ENCODE peak calls at places on chromosomes 4 and X, in five cellular contexts. O, G, I, P and E are unnamed samples.

GRCh38 chr4:158624889-158625478 is 46.7 kb downstream of the C4orf46 start:
- DNase-seq in O (peak), G (no peak), I (peak), P (no peak), E (peak)

GRCh38 chr4:3073158-3074077 is 920 bp downstream of the HTT-AS start:
- DNase-seq in O (no peak), G (no peak), I (peak), P (no peak), E (peak)

GRCh38 chrX:40644175-40644574 is 3.2 kb downstream of the CXorf38 start:
- DNase-seq in O (no peak), G (no peak), I (no peak), P (no peak), E (no peak)

GRCh38 chr4:13193662-13194061 is 290.5 kb downstream of the RAB28 start:
- DNase-seq in O (no peak), G (no peak), I (no peak), P (no peak), E (no peak)

GRCh38 chrX:48945517-48946348 is 11.7 kb downstream of the OTUD5 start:
- DNase-seq in O (peak), G (peak), I (peak), P (no peak), E (peak)

GRCh38 chr4:104524591-104524990 is 29.9 kb upstream of the CXXC4 start:
- DNase-seq in O (no peak), G (no peak), I (no peak), P (no peak), E (no peak)

GRCh38 chrX:119549327-119550016 is 15.7 kb downstream of the STEEP1 start:
- DNase-seq in O (no peak), G (no peak), I (no peak), P (no peak), E (no peak)

GRCh38 chr4:78806943-78807458 is 30.9 kb downstream of the BMP2K start:
- DNase-seq in O (no peak), G (no peak), I (no peak), P (no peak), E (no peak)

GRCh38 chrX:38232287-38232686 is 11.6 kb upstream of the SRPX start:
- DNase-seq in O (no peak), G (no peak), I (no peak), P (no peak), E (no peak)

GRCh38 chrX:83658731-83659130 is 150.6 kb downstream of the POU3F4 start:
- DNase-seq in O (no peak), G (no peak), I (no peak), P (no peak), E (no peak)

GRCh38 chr4:55824865-55825264 is 5.3 kb downstream of the EXOC1L start:
- DNase-seq in O (no peak), G (no peak), I (no peak), P (no peak), E (no peak)

GRCh38 chr4:118280501-118281218 is 72.1 kb downstream of the PRSS12 start:
- DNase-seq in O (peak), G (peak), I (peak), P (no peak), E (peak)

GRCh38 chr4:15753786-15754185 is 24.3 kb upstream of the CD38 start:
- DNase-seq in O (peak), G (no peak), I (no peak), P (no peak), E (no peak)

GRCh38 chr4:77153016-77153415 is 4.0 kb upstream of the CCNG2 start:
- DNase-seq in O (no peak), G (no peak), I (no peak), P (no peak), E (no peak)

GRCh38 chr4:153217440-153217839 is 13.2 kb downstream of the TRIM2 start:
- DNase-seq in O (no peak), G (no peak), I (no peak), P (no peak), E (no peak)

GRCh38 chrX:2521927-2522386 is 21.2 kb upstream of the DHRSX start:
- DNase-seq in O (no peak), G (no peak), I (no peak), P (no peak), E (no peak)

GRCh38 chr4:98741952-98742351 is 83.5 kb upstream of the TSPAN5 start:
- DNase-seq in O (no peak), G (no peak), I (no peak), P (no peak), E (no peak)

GRCh38 chr4:51930557-51930956 is 87.6 kb downstream of the DCUN1D4 start:
- DNase-seq in O (no peak), G (no peak), I (no peak), P (no peak), E (no peak)

GRCh38 chr4:958836-959337 is 14.5 kb downstream of the DGKQ start:
- DNase-seq in O (peak), G (no peak), I (no peak), P (no peak), E (no peak)
- TF ChIP-seq CTCF in O (no peak), G (no peak), I (no peak), P (no peak), E (no peak)

GRCh38 chrX:57451426-57452020 is 140.3 kb upstream of the ZXDB start:
- DNase-seq in O (no peak), G (no peak), I (no peak), P (no peak), E (no peak)

DNA sequence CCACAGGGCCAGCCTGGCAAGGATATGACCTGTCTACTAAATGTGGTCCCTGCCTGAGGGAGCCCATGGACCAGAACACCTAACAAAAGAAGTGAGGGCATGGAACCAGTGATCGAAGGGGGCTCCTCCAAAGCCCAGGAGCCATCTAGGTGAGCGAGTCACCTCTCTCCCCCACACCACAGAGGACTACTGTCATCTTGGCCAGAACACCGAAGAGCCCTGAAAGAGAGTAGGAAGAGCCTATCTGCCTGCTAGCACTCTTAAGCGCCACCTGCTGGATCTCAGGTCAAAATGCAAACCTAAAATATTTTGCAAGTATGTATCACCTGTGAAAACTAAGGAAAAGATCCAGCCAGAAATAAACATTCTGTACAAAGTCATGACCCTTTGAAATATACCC is 137.9 kb upstream of the ZXDB start:
- DNase-seq in O (no peak), G (no peak), I (peak), P (no peak), E (peak)
- TF ChIP-seq CTCF in O (no peak), G (no peak), I (peak), P (peak), E (no peak)

GRCh38 chrX:18962329-18962728 is 21.6 kb downstream of the PHKA2 start:
- DNase-seq in O (no peak), G (no peak), I (no peak), P (no peak), E (no peak)
- TF ChIP-seq CTCF in O (no peak), G (no peak), I (no peak), P (no peak), E (no peak)

DNA sequence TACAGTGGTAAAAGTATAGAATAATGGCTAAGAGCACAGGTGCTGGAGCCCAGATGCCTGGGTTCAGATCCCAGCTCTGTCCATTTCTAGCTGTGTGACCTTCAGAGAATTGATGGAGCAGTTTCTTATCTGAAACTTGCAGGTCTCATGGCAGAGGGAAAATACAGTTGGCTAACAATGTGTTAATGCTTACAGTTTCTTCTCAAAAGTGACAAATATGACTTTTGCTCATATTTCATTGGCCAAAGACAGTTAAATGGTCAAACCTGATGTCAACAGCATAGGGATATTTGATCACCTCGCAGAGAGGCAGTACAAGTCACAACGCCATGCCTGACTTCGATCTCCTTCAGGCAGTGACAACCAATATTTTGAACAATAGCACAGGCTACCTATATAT is 60.2 kb upstream of the LCORL start:
- DNase-seq in O (no peak), G (no peak), I (no peak), P (no peak), E (no peak)
- TF ChIP-seq CTCF in O (no peak), G (no peak), I (no peak), P (no peak), E (no peak)

GRCh38 chrX:43585922-43586321 is 70.2 kb upstream of the MAOA start:
- DNase-seq in O (no peak), G (no peak), I (no peak), P (no peak), E (no peak)
- TF ChIP-seq CTCF in O (no peak), G (no peak), I (peak), P (no peak), E (no peak)

GRCh38 chr4:8583655-8584025 is 3.4 kb downstream of the GPR78 start:
- DNase-seq in O (no peak), G (no peak), I (no peak), P (peak), E (no peak)

GRCh38 chr4:8586671-8587468 is 5.7 kb upstream of the CPZ start:
- DNase-seq in O (peak), G (no peak), I (no peak), P (peak), E (no peak)

GRCh38 chr4:8585721-8586161 is 5.5 kb downstream of the GPR78 start:
- DNase-seq in O (no peak), G (no peak), I (no peak), P (peak), E (no peak)

GRCh38 chr4:8586246-8586645 is 6.1 kb downstream of the GPR78 start:
- DNase-seq in O (no peak), G (no peak), I (no peak), P (no peak), E (no peak)

GRCh38 chr4:8585186-8585585 is 5.0 kb downstream of the GPR78 start:
- DNase-seq in O (no peak), G (no peak), I (peak), P (peak), E (no peak)
- TF ChIP-seq CTCF in O (no peak), G (peak), I (peak), P (peak), E (peak)

DNA sequence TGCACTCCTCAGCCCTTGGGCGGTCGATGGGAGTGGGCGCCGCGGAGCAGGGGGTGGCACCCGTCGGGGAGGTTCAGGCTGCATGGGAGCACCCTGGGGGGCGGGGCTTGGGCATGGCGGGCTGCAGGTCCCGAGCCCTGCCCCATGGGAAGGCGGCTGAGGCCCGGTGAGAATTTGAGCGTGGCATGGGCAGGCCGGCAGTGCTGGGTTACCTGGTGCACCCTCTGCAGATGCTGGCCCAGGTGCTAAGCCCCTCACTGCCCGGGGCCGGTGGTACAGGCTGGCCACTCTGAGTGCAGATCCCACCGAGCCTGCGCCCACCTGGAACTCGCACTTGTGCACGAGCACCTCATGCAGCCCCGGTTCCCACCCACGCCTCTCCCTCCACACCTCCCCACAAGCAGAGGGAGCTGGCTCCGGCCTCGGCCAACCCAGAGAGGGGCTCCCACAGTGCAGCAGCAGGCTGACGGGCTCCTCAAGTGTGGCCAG is 556.3 kb downstream of the GALNTL6 start:
- DNase-seq in O (no peak), G (no peak), I (no peak), P (no peak), E (no peak)
- TF ChIP-seq CTCF in O (no peak), G (no peak), I (no peak), P (no peak), E (no peak)